ENCODE peak calls at places on chromosomes 6 and 20, in six cellular contexts. One of them, this sample, is unnamed.

GRCh38 chr6:22334778-22335177 is 37.9 kb upstream of the PRL start:
- DNase-seq in myocyte: no peak
- DNase-seq in hypothalamus: no peak
- DNase-seq in substantia nigra: no peak
- DNase-seq in heart left ventricle: no peak
- DNase-seq in AG09309: no peak
- DNase-seq in this sample: no peak

GRCh38 chr6:12523726-12524125 is 192.8 kb upstream of the PHACTR1 start:
- DNase-seq in heart left ventricle: no peak
- DNase-seq in substantia nigra: no peak
- DNase-seq in myocyte: no peak
- DNase-seq in hypothalamus: no peak
- DNase-seq in AG09309: no peak
- DNase-seq in this sample: no peak

GRCh38 chr6:14095444-14095843 is 22.1 kb upstream of the CD83 start:
- DNase-seq in myocyte: no peak
- DNase-seq in AG09309: no peak
- DNase-seq in substantia nigra: no peak
- DNase-seq in heart left ventricle: no peak
- DNase-seq in hypothalamus: no peak
- DNase-seq in this sample: no peak

GRCh38 chr6:158205220-158205944 is 37.2 kb downstream of the GTF2H5 start:
- DNase-seq in heart left ventricle: no peak
- DNase-seq in AG09309: no peak
- DNase-seq in myocyte: no peak
- DNase-seq in substantia nigra: no peak
- DNase-seq in hypothalamus: no peak
- DNase-seq in this sample: no peak

GRCh38 chr20:52410746-52411317 is 219.3 kb upstream of the ZFP64 start:
- DNase-seq in hypothalamus: no peak
- DNase-seq in myocyte: peak; percentile 22
- DNase-seq in substantia nigra: no peak
- DNase-seq in heart left ventricle: no peak
- DNase-seq in AG09309: no peak
- DNase-seq in this sample: no peak

GRCh38 chr6:30171677-30172471 is 8.5 kb downstream of the TRIM15 start:
- DNase-seq in AG09309: no peak
- DNase-seq in myocyte: no peak
- DNase-seq in heart left ventricle: no peak
- DNase-seq in hypothalamus: no peak
- DNase-seq in substantia nigra: no peak
- DNase-seq in this sample: no peak

GRCh38 chr6:136922680-136922996 is 537 bp downstream of the SLC35D3 start:
- DNase-seq in myocyte: no peak
- DNase-seq in hypothalamus: no peak
- DNase-seq in substantia nigra: no peak
- DNase-seq in AG09309: no peak
- DNase-seq in heart left ventricle: peak; percentile 55
- DNase-seq in this sample: no peak

GRCh38 chr6:75204959-75205775 is 686 bp downstream of the COL12A1 start:
- DNase-seq in heart left ventricle: no peak
- DNase-seq in AG09309: no peak
- DNase-seq in myocyte: peak; percentile 65
- DNase-seq in substantia nigra: no peak
- DNase-seq in hypothalamus: no peak
- DNase-seq in this sample: no peak

GRCh38 chr6:119096683-119097310 is 18.3 kb upstream of the FAM184A start:
- DNase-seq in hypothalamus: no peak
- DNase-seq in substantia nigra: peak; percentile 48
- DNase-seq in myocyte: no peak
- DNase-seq in AG09309: no peak
- DNase-seq in heart left ventricle: peak; percentile 68
- DNase-seq in this sample: peak; percentile 89

GRCh38 chr20:13397300-13397724 is 176.2 kb downstream of the ISM1 start:
- DNase-seq in myocyte: no peak
- DNase-seq in hypothalamus: no peak
- DNase-seq in AG09309: peak; percentile 54
- DNase-seq in substantia nigra: no peak
- DNase-seq in heart left ventricle: no peak
- DNase-seq in this sample: no peak

GRCh38 chr20:16445482-16445881 is 127.8 kb downstream of the KIF16B start:
- DNase-seq in heart left ventricle: no peak
- DNase-seq in myocyte: no peak
- DNase-seq in AG09309: no peak
- DNase-seq in substantia nigra: no peak
- DNase-seq in hypothalamus: no peak
- DNase-seq in this sample: no peak

GRCh38 chr20:58868795-58869194 is 16.3 kb downstream of the GNAS start:
- DNase-seq in AG09309: no peak
- DNase-seq in myocyte: no peak
- DNase-seq in substantia nigra: peak; percentile 20
- DNase-seq in heart left ventricle: no peak
- DNase-seq in hypothalamus: no peak
- DNase-seq in this sample: peak; percentile 52

GRCh38 chr6:160960067-160960466 is 31.5 kb upstream of the MAP3K4 start:
- DNase-seq in substantia nigra: no peak
- DNase-seq in myocyte: no peak
- DNase-seq in heart left ventricle: no peak
- DNase-seq in AG09309: no peak
- DNase-seq in hypothalamus: no peak
- DNase-seq in this sample: no peak

GRCh38 chr6:142045380-142046270 is 87.1 kb upstream of the GJE1 start:
- DNase-seq in myocyte: peak; percentile 45
- DNase-seq in AG09309: peak; percentile 51
- DNase-seq in hypothalamus: no peak
- DNase-seq in substantia nigra: no peak
- DNase-seq in heart left ventricle: no peak
- DNase-seq in this sample: no peak

GRCh38 chr6:71855406-71855805 is 30.9 kb upstream of the RIMS1 start:
- DNase-seq in substantia nigra: no peak
- DNase-seq in hypothalamus: no peak
- DNase-seq in heart left ventricle: no peak
- DNase-seq in AG09309: no peak
- DNase-seq in myocyte: no peak
- DNase-seq in this sample: no peak

GRCh38 chr20:38255389-38255788 is 5.1 kb downstream of the KIAA1755 start:
- DNase-seq in myocyte: no peak
- DNase-seq in hypothalamus: no peak
- DNase-seq in heart left ventricle: no peak
- DNase-seq in AG09309: no peak
- DNase-seq in substantia nigra: no peak
- DNase-seq in this sample: no peak

GRCh38 chr20:20547221-20547875 is 165.1 kb downstream of the RALGAPA2 start:
- DNase-seq in heart left ventricle: no peak
- DNase-seq in substantia nigra: no peak
- DNase-seq in hypothalamus: no peak
- DNase-seq in myocyte: peak; percentile 24
- DNase-seq in AG09309: no peak
- DNase-seq in this sample: no peak

GRCh38 chr6:127775371-127775770 is 125.5 kb downstream of the THEMIS start:
- DNase-seq in myocyte: no peak
- DNase-seq in heart left ventricle: no peak
- DNase-seq in hypothalamus: no peak
- DNase-seq in substantia nigra: no peak
- DNase-seq in AG09309: peak; percentile 4
- DNase-seq in this sample: no peak

GRCh38 chr20:36845288-36845969 is 30.5 kb upstream of the TLDC2 start:
- DNase-seq in AG09309: no peak
- DNase-seq in substantia nigra: peak; percentile 71
- DNase-seq in myocyte: peak; percentile 53
- DNase-seq in hypothalamus: peak; percentile 30
- DNase-seq in heart left ventricle: no peak
- DNase-seq in this sample: no peak

This sample was measured in lower leg skin.